ENCODE peak calls at places on chromosomes 1 and 21, in ten cellular contexts. X is stomach, L is upper lobe of left lung, J is suprapubic skin, A is sigmoid colon, D is spleen, W is breast epithelium, F is prostate gland, P is SK-N-SH, H is GM23338. O is an unnamed sample. For H3K36me3 and H3K4me1, the result is how much of the 10 kb centered on the place peaks cover.

GRCh38 chr1:84582802-84583587 is 8.8 kb upstream of the CTBS start:
- DNase-seq in H (no peak), D (no peak), F (no peak), P (peak), A (no peak), J (no peak), X (no peak), L (no peak), W (no peak), O (no peak)

GRCh38 chr1:6254691-6255090 is 6.2 kb downstream of the GPR153 start:
- DNase-seq in A (no peak), L (no peak), P (no peak), F (no peak), H (no peak), D (no peak), J (no peak), W (no peak), X (no peak), O (no peak)

GRCh38 chr1:229185913-229186312 is 85.0 kb upstream of the RAB4A start:
- DNase-seq in H (no peak), X (no peak), F (no peak), W (no peak), A (no peak), D (no peak), J (no peak), L (no peak), P (no peak), O (no peak)

GRCh38 chr1:232886304-232886703 is 64.1 kb upstream of the NTPCR start:
- DNase-seq in F (no peak), A (no peak), P (no peak), D (no peak), X (no peak), H (no peak), W (no peak), J (no peak), L (no peak), O (no peak)

GRCh38 chr1:108154323-108154722 is 45.8 kb downstream of the SLC25A24 start:
- DNase-seq in X (no peak), H (no peak), D (no peak), J (no peak), A (no peak), F (no peak), W (no peak), P (no peak), L (no peak), O (no peak)

GRCh38 chr1:205456868-205457724 is 1.3 kb upstream of the BLACAT1 start:
- DNase-seq in L (no peak), W (no peak), F (no peak), D (peak), A (no peak), X (no peak), J (no peak), P (peak), H (peak), O (no peak)

GRCh38 chr1:16226495-16227179 is 10.3 kb downstream of the CPLANE2 start:
- DNase-seq in J (no peak), H (peak), A (peak), F (no peak), P (no peak), X (peak), W (no peak), L (peak), D (no peak), O (peak)

GRCh38 chr1:66349277-66349676 is 184.7 kb upstream of the SGIP1 start:
- DNase-seq in F (peak), J (no peak), L (no peak), W (no peak), H (no peak), X (no peak), A (no peak), P (no peak), D (no peak), O (no peak)

GRCh38 chr1:1306070-1306660 is 1.6 kb downstream of the ACAP3 start:
- DNase-seq in H (peak), L (no peak), X (no peak), F (no peak), P (peak), W (no peak), D (no peak), A (no peak), J (no peak), O (no peak)

GRCh38 chr1:198241553-198241952 is 84.8 kb downstream of the NEK7 start:
- DNase-seq in W (no peak), J (no peak), D (no peak), P (no peak), L (no peak), A (no peak), F (no peak), H (no peak), X (no peak), O (no peak)

GRCh38 chr21:44496196-44496899 is 41.0 kb downstream of the LRRC3 start:
- DNase-seq in L (peak), A (no peak), H (no peak), J (no peak), X (no peak), F (no peak), P (no peak), D (peak), W (no peak), O (no peak)

GRCh38 chr1:199272107-199272506 is 633.3 kb downstream of the PTPRC start:
- DNase-seq in A (no peak), P (no peak), W (no peak), D (no peak), J (no peak), L (peak), H (no peak), F (no peak), X (no peak), O (no peak)

GRCh38 chr1:215523128-215523861 is 43.8 kb upstream of the KCTD3 start:
- DNase-seq in L (no peak), W (no peak), D (no peak), A (no peak), F (no peak), J (no peak), H (peak), X (no peak), P (no peak), O (no peak)

GRCh38 chr1:39081266-39082139 is 55.4 kb downstream of the NDUFS5 start:
- DNase-seq in J (no peak), A (no peak), P (peak), L (no peak), H (no peak), W (no peak), D (peak), F (no peak), X (no peak), O (peak)

GRCh38 chr1:59686170-59686569 is 128.6 kb upstream of the HOOK1 start:
- DNase-seq in D (no peak), A (no peak), J (no peak), X (no peak), P (no peak), W (no peak), F (peak), L (no peak), H (no peak), O (no peak)

GRCh38 chr1:234243872-234244271 is 129.4 kb upstream of the COA6 start:
- DNase-seq in D (no peak), P (no peak), X (no peak), J (no peak), A (no peak), L (no peak), W (no peak), H (no peak), F (no peak), O (no peak)

GRCh38 chr1:215114154-215114933 is 31.8 kb downstream of the KCNK2 start:
- DNase-seq in H (no peak), X (no peak), P (no peak), J (no peak), F (no peak), W (peak), A (no peak), L (no peak), D (no peak), O (no peak)

GRCh38 chr1:33443705-33444180 is 12.8 kb upstream of the PHC2 start:
- DNase-seq in W (no peak), A (peak), F (no peak), J (no peak), L (no peak), P (no peak), H (no peak), D (no peak), X (no peak), O (no peak)

GRCh38 chr1:99590578-99591209 is 55.2 kb upstream of the PALMD start:
- DNase-seq in F (no peak), L (no peak), X (no peak), H (no peak), W (no peak), A (no peak), D (no peak), P (peak), J (no peak), O (no peak)

GRCh38 chr1:66998972-66999371 is 55.0 kb downstream of the SLC35D1 start:
- DNase-seq in J (no peak), H (no peak), W (no peak), F (no peak), P (no peak), D (no peak), A (no peak), X (no peak), L (no peak), O (no peak)

GRCh38 chr1:198007011-198007410 is 89.8 kb downstream of the LHX9 start:
- DNase-seq in L (no peak), W (no peak), P (no peak), X (no peak), A (no peak), F (no peak), H (no peak), J (no peak), D (no peak), O (no peak)

GRCh38 chr1:9700340-9700739 is 48.8 kb downstream of the PIK3CD start:
- DNase-seq in J (no peak), F (no peak), H (no peak), X (no peak), A (no peak), L (no peak), W (no peak), D (no peak), P (peak), O (no peak)

GRCh38 chr1:181522864-181523263 is 39.5 kb downstream of the CACNA1E start:
- DNase-seq in P (no peak), D (no peak), X (no peak), A (no peak), L (no peak), W (no peak), J (no peak), H (no peak), F (no peak), O (no peak)

GRCh38 chr1:164718821-164719220 is 159.8 kb downstream of the PBX1 start:
- DNase-seq in X (no peak), P (no peak), D (no peak), F (no peak), L (no peak), A (no peak), J (no peak), H (no peak), W (no peak), O (no peak)

GRCh38 chr21:42456457-42456856 is 39.6 kb downstream of the RSPH1 start:
- DNase-seq in P (no peak), F (no peak), D (peak), W (no peak), J (no peak), L (no peak), X (no peak), A (no peak), H (no peak), O (peak)

GRCh38 chr1:1937549-1938275 is 18.6 kb upstream of the TMEM52 start:
- DNase-seq in H (no peak), P (peak), W (no peak), D (peak), L (no peak), J (no peak), X (no peak), A (no peak), F (no peak), O (no peak)

GRCh38 chr21:36753556-36753955 is 54.6 kb downstream of the SIM2 start:
- DNase-seq in H (no peak), L (no peak), F (no peak), A (no peak), P (no peak), X (no peak), W (no peak), D (no peak), J (no peak), O (no peak)

GRCh38 chr1:50425376-50426107 is 2.3 kb upstream of the DMRTA2 start:
- DNase-seq in P (peak), W (no peak), J (no peak), H (peak), A (no peak), D (no peak), F (no peak), L (no peak), X (no peak), O (no peak)

GRCh38 chr21:41373253-41373652 is 11.4 kb downstream of the MX2 start:
- DNase-seq in A (no peak), W (no peak), L (no peak), D (peak), H (no peak), J (no peak), F (no peak), P (no peak), X (no peak), O (no peak)

GRCh38 chr1:97632075-97632474 is 288.8 kb downstream of the DPYD start:
- DNase-seq in J (no peak), A (no peak), D (no peak), W (no peak), F (no peak), H (no peak), L (no peak), P (peak), X (no peak), O (no peak)

GRCh38 chr1:168431882-168432281 is 111.9 kb downstream of the XCL2 start:
- DNase-seq in J (no peak), L (no peak), D (no peak), F (no peak), P (no peak), X (no peak), A (no peak), H (no peak), W (no peak), O (no peak)

GRCh38 chr1:71427066-71427465 is 346.2 kb upstream of the ZRANB2 start:
- DNase-seq in F (no peak), H (no peak), J (no peak), W (no peak), X (no peak), D (no peak), A (no peak), P (no peak), L (no peak), O (no peak)

GRCh38 chr1:231359113-231359512 is 21.0 kb downstream of the SPRTN start:
- DNase-seq in J (no peak), F (no peak), P (no peak), D (no peak), X (no peak), A (peak), L (peak), H (no peak), W (no peak), O (no peak)

GRCh38 chr1:235724716-235725115 is 75.1 kb upstream of the GNG4 start:
- DNase-seq in H (no peak), F (no peak), J (no peak), P (no peak), D (no peak), W (no peak), L (no peak), X (no peak), A (no peak), O (no peak)
- H3K36me3 ChIP-seq in H (under half), F (under half), J (half or more), P (under half), D (half or more), W (under half), L (under half), X (half or more), A (under half), O (under half)

GRCh38 chr1:245084551-245084950 is 70.2 kb upstream of the KIF26B start:
- DNase-seq in X (no peak), W (no peak), J (no peak), L (no peak), D (no peak), H (no peak), A (no peak), F (no peak), P (no peak), O (no peak)

GRCh38 chr1:245087723-245088122 is 67.1 kb upstream of the KIF26B start:
- DNase-seq in J (no peak), X (no peak), H (no peak), W (no peak), F (no peak), P (no peak), D (no peak), L (no peak), A (no peak), O (no peak)

GRCh38 chr1:245086389-245086969 is 68.3 kb upstream of the KIF26B start:
- DNase-seq in D (no peak), W (no peak), J (no peak), P (no peak), F (no peak), L (no peak), A (no peak), X (no peak), H (no peak), O (no peak)

GRCh38 chr1:245090491-245091090 is 64.2 kb upstream of the KIF26B start:
- DNase-seq in W (no peak), P (no peak), A (no peak), J (no peak), D (no peak), H (no peak), L (no peak), X (no peak), F (no peak), O (no peak)

DNA sequence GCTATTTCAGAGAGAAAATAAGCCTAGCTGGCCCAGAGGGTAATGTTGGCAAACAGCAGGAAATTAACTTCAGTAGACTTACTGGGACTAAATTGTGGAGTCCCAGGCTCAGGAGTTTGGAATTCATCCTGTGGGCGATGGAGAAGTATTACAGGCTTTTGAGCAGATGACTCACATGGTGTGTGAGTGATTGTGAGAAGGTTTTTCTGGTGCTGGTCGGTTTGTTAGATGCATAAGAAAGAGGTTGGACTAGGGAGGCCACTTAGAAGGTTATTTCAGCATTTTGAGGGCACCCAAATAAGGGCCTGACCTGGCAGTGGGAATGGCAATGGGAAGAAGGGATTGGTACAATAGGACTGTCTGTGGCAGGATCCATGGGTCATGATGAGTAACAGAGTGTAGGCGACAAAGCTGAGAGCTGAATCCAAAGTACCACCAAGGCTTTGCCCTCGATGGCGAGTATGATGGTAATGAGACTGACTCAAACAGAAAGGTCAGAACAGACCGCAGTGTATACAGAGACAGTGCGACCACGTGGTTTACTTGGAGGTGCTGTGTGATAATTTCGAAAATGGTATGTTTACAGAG is 69.2 kb upstream of the KIF26B start:
- DNase-seq in X (no peak), J (no peak), P (no peak), A (no peak), W (no peak), L (peak), D (no peak), F (no peak), H (no peak), O (no peak)
- H3K4me1 ChIP-seq in X (under half), J (under half), P (under half), A (under half), W (under half), L (under half), D (under half), F (under half), H (under half), O (under half)

GRCh38 chr1:95233321-95233736 is 681 bp upstream of the RWDD3 start:
- DNase-seq in D (peak), P (peak), X (peak), J (no peak), F (peak), A (peak), L (peak), W (peak), H (peak), O (peak)
- TF ChIP-seq POLR2AphosphoS5 in D (no peak), P (no peak), X (no peak), J (no peak), F (no peak), A (peak), L (no peak), W (no peak), H (no peak), O (peak)

DNA sequence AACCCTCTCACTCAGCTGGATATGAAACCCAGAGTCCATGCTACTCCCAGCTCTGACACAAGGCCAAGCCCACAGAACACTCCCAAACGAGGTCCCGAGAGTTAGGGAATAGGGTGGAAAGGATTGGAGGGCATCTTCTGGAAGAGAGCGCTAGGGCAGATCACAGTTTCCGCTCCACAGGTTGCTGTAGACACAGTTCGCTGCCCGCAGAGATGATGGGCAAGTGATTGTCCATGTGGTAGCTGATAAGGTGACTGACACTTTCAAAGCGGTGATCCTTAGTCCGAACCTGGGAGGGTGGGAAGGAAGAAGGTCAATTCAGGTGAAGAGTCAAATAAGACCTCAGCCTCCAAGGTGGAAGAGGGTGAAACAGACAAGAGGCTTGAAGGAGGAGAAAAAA is 2.1 kb upstream of the PYGO2 start:
- DNase-seq in X (no peak), F (no peak), L (no peak), W (no peak), P (no peak), J (no peak), H (no peak), A (no peak), D (peak), O (no peak)
- H3K36me3 ChIP-seq in X (half or more), F (under half), L (half or more), W (under half), P (half or more), J (half or more), H (under half), A (under half), D (half or more), O (under half)

GRCh38 chr1:109621402-109622101 is 1.9 kb downstream of the AMPD2 start:
- DNase-seq in W (no peak), D (no peak), F (no peak), X (no peak), J (no peak), L (peak), H (no peak), A (no peak), P (no peak), O (no peak)
- H3K4me1 ChIP-seq in W (under half), D (half or more), F (under half), X (half or more), J (half or more), L (under half), H (under half), A (under half), P (under half), O (under half)

DNA sequence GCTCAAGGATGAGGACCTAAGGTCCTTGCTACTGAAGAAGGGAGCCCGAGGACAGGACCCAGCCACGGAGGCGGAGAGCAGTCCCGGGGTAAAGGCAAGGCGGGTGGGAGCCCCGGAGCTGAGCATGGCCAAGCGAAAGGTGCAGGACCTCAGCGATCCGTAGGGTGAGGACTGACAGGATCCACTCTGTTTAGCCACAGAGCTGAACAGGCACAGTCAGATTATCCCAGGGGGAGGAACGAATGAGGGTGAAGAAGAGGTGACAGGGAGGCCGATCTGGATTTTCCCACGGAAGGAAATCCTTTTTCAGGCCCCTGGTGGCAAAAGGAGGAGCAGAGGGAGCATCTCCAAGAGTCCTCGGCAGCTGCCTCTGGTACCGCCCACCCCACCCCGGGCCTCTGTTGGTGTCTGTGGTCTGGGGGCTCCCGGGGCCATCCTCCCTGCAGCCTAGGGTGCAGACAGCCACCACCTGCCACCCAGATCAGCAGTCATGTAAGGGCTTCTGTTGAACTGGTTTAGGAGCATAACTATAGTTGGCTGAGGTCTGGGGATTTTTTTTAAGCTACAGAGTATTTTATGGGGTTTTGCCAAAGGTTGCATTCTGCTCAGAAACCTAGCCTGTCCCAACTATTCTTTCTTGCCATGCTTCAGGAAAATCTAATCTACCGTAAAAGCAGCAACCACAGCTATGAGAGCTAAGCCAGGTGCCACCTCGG is 32.3 kb upstream of the LBR start:
- DNase-seq in H (peak), P (no peak), W (no peak), A (peak), X (no peak), D (peak), F (no peak), L (no peak), J (no peak), O (peak)
- TF ChIP-seq POLR2AphosphoS5 in H (no peak), P (no peak), W (no peak), A (peak), X (no peak), D (no peak), F (no peak), L (peak), J (no peak), O (no peak)

GRCh38 chr1:161039546-161039945 is 782 bp upstream of the TSTD1 start:
- DNase-seq in L (no peak), A (no peak), W (no peak), P (no peak), X (no peak), H (no peak), J (no peak), F (no peak), D (no peak), O (no peak)
- H3K36me3 ChIP-seq in L (under half), A (under half), W (under half), P (under half), X (under half), H (under half), J (under half), F (under half), D (half or more), O (under half)